ENCODE peak calls at places on chromosomes 7 and 10, in eight cellular contexts. H, J, O, M, Y, U, B and C are unnamed samples.

GRCh38 chr7:14924398-14924797 is 21.8 kb upstream of the DGKB start:
- DNase-seq in H (no peak), J (no peak), O (no peak), M (no peak), Y (no peak), U (no peak), B (no peak), C (no peak)

GRCh38 chr10:59623823-59624535 is 85.7 kb downstream of the SLC16A9 start:
- DNase-seq in H (no peak), J (no peak), O (peak), M (no peak), Y (no peak), U (no peak), B (no peak), C (no peak)

GRCh38 chr10:89279449-89279869 is 22.4 kb upstream of the IFIT2 start:
- DNase-seq in H (peak), J (no peak), O (no peak), M (no peak), Y (peak), U (no peak), B (no peak), C (peak)

GRCh38 chr7:95811846-95812445 is 39.6 kb downstream of the DYNC1I1 start:
- DNase-seq in H (no peak), J (no peak), O (no peak), M (no peak), Y (no peak), U (no peak), B (no peak), C (no peak)

GRCh38 chr7:155414508-155414907 is 43.4 kb upstream of the EN2 start:
- DNase-seq in H (no peak), J (no peak), O (no peak), M (no peak), Y (no peak), U (no peak), B (no peak), C (no peak)

GRCh38 chr10:75293456-75293840 is 57.7 kb upstream of the COMTD1 start:
- DNase-seq in H (no peak), J (no peak), O (no peak), M (no peak), Y (no peak), U (no peak), B (peak), C (no peak)

GRCh38 chr7:102390697-102391484 is 5.3 kb upstream of the PRKRIP1 start:
- DNase-seq in H (peak), J (no peak), O (peak), M (peak), Y (peak), U (peak), B (peak), C (peak)

GRCh38 chr10:102412293-102412692 is 6.3 kb downstream of the PSD start:
- DNase-seq in H (no peak), J (no peak), O (no peak), M (no peak), Y (no peak), U (no peak), B (no peak), C (no peak)

GRCh38 chr7:41996381-41997035 is 240.5 kb downstream of the GLI3 start:
- DNase-seq in H (no peak), J (no peak), O (no peak), M (no peak), Y (peak), U (no peak), B (no peak), C (no peak)

GRCh38 chr7:93245525-93246432 is 13.6 kb downstream of the VPS50 start:
- DNase-seq in H (no peak), J (no peak), O (no peak), M (peak), Y (peak), U (no peak), B (no peak), C (no peak)

GRCh38 chr7:28708033-28708451 is 250.1 kb downstream of the TRIL start:
- DNase-seq in H (no peak), J (no peak), O (no peak), M (no peak), Y (no peak), U (no peak), B (no peak), C (no peak)

GRCh38 chr7:158375034-158375433 is 212.6 kb downstream of the PTPRN2 start:
- DNase-seq in H (no peak), J (no peak), O (no peak), M (peak), Y (no peak), U (no peak), B (no peak), C (no peak)